ENCODE peak calls at places on chromosomes 4 and X, in eight cellular contexts. A is stimulated activated naive B cell treated with anti-CD40 and anti-IgM and Interleukin-4, amounts not matched to agents 10 μg/mL and 1 μg/mL and 100 μg/mL, for 72 hours; M is G401; Q is A172; U is MG63; L is heart right ventricle; K is NCI-H460; J is stimulated activated CD4-positive, alpha-beta T cell treated with anti-CD3 and anti-CD28 coated beads, TNF-alpha, amount 100 ng/mL, for 1 hour. O is an unnamed sample.

GRCh38 chr4:120319230-120319761 is 252.6 kb upstream of the MAD2L1 start:
- DNase-seq in A (no peak), M (no peak), Q (no peak), U (no peak), L (no peak), K (no peak), J (no peak), O (no peak)

GRCh38 chrX:118066867-118067515 is 49.6 kb downstream of the KLHL13 start:
- DNase-seq in A (no peak), M (no peak), Q (no peak), U (no peak), L (no peak), K (no peak), J (no peak), O (peak)

GRCh38 chr4:42646999-42647541 is 9.8 kb downstream of the ATP8A1 start:
- DNase-seq in A (no peak), M (no peak), Q (no peak), U (no peak), L (no peak), K (no peak), J (no peak), O (no peak)

GRCh38 chrX:94361241-94361640 is 687.2 kb downstream of the FAM133A start:
- DNase-seq in A (no peak), M (no peak), Q (no peak), U (no peak), L (no peak), K (no peak), J (no peak), O (no peak)

GRCh38 chr4:76758290-76758882 is 139.6 kb downstream of the SOWAHB start:
- DNase-seq in A (no peak), M (peak), Q (peak), U (peak), L (no peak), K (peak), J (no peak), O (peak)

GRCh38 chrX:10545882-10546281 is 74.5 kb downstream of the MID1 start:
- DNase-seq in A (no peak), M (no peak), Q (no peak), U (no peak), L (no peak), K (no peak), J (no peak), O (no peak)

GRCh38 chr4:81599646-81600231 is 128.0 kb upstream of the RASGEF1B start:
- DNase-seq in A (no peak), M (no peak), Q (no peak), U (no peak), L (no peak), K (no peak), J (no peak), O (no peak)

GRCh38 chr4:184843984-184844554 is 18.3 kb upstream of the ACSL1 start:
- DNase-seq in A (no peak), M (no peak), Q (no peak), U (no peak), L (no peak), K (no peak), J (no peak), O (no peak)

GRCh38 chrX:133840415-133840814 is 145.0 kb downstream of the GPC3 start:
- DNase-seq in A (no peak), M (no peak), Q (no peak), U (no peak), L (no peak), K (no peak), J (no peak), O (no peak)

GRCh38 chrX:67342138-67342537 is 201.7 kb upstream of the AR start:
- DNase-seq in A (no peak), M (no peak), Q (no peak), U (no peak), L (no peak), K (no peak), J (no peak), O (no peak)

GRCh38 chr4:83961575-83961974 is 425.7 kb downstream of the GPAT3 start:
- DNase-seq in A (no peak), M (no peak), Q (peak), U (no peak), L (no peak), K (no peak), J (no peak), O (peak)

GRCh38 chrX:38318196-38318595 is 9.1 kb downstream of the RPGR start:
- DNase-seq in A (no peak), M (no peak), Q (no peak), U (no peak), L (no peak), K (no peak), J (no peak), O (no peak)

GRCh38 chr4:122703868-122704267 is 28.6 kb upstream of the BBS12 start:
- DNase-seq in A (no peak), M (no peak), Q (peak), U (peak), L (no peak), K (no peak), J (no peak), O (peak)

GRCh38 chr4:5753766-5754528 is 42.9 kb downstream of the EVC start:
- DNase-seq in A (no peak), M (no peak), Q (peak), U (peak), L (no peak), K (no peak), J (no peak), O (peak)

GRCh38 chr4:31107362-31107761 is 387.2 kb downstream of the PCDH7 start:
- DNase-seq in A (no peak), M (no peak), Q (peak), U (no peak), L (no peak), K (no peak), J (no peak), O (no peak)

GRCh38 chrX:113384628-113385027 is 544.0 kb upstream of the AMOT start:
- DNase-seq in A (no peak), M (peak), Q (peak), U (peak), L (no peak), K (peak), J (no peak), O (peak)

GRCh38 chrX:65741823-65742222 is 74.4 kb downstream of the MSN start:
- DNase-seq in A (no peak), M (no peak), Q (no peak), U (no peak), L (no peak), K (no peak), J (no peak), O (no peak)

GRCh38 chrX:154440623-154441357 is 3.2 kb upstream of the FAM50A start:
- DNase-seq in A (no peak), M (no peak), Q (no peak), U (no peak), L (no peak), K (no peak), J (no peak), O (no peak)

GRCh38 chr4:73998040-73999011 is at the start of gene CXCL5:
- DNase-seq in A (no peak), M (no peak), Q (no peak), U (peak), L (peak), K (peak), J (no peak), O (no peak)

GRCh38 chrX:95505721-95506120 is 1178.9 kb upstream of the DIAPH2 start:
- DNase-seq in A (no peak), M (no peak), Q (no peak), U (no peak), L (no peak), K (peak), J (no peak), O (peak)

GRCh38 chr4:124262211-124263179 is 450.0 kb downstream of the ANKRD50 start:
- DNase-seq in A (peak), M (peak), Q (peak), U (peak), L (no peak), K (peak), J (no peak), O (peak)

GRCh38 chrX:2679534-2680485 is 11.3 kb upstream of the CD99 start:
- DNase-seq in A (no peak), M (no peak), Q (no peak), U (peak), L (no peak), K (no peak), J (no peak), O (peak)

O was measured in MCF 10A.